ENCODE peak calls at places on chromosomes 12 and 14, in ten cellular contexts. One of them, this sample, is unnamed.

GRCh38 chr12:29164477-29165163 is 15.5 kb downstream of the FAR2 start:
- DNase-seq in EH: peak
- DNase-seq in NCI-H146: no peak
- DNase-seq in fibroblast of the aortic adventitia: peak
- DNase-seq in activated naive CD8-positive, alpha-beta T cell treated with anti-CD3 and anti-CD28 coated beads, Interleukin-2, amount 50 U/mL, for 24 hours: no peak
- DNase-seq in GM18507: peak
- DNase-seq in stimulated activated CD8-positive, alpha-beta memory T cell treated with anti-CD3 and anti-CD28 coated beads, Interleukin-4, amount 100 ng/mL, for 4 hours: no peak
- DNase-seq in HuH-7.5: no peak
- DNase-seq in Peyer's patch: no peak
- DNase-seq in lung: no peak
- DNase-seq in this sample: no peak

GRCh38 chr12:69698769-69699540 is at the start of gene BEST3:
- DNase-seq in EH: no peak
- DNase-seq in NCI-H146: peak
- DNase-seq in fibroblast of the aortic adventitia: no peak
- DNase-seq in activated naive CD8-positive, alpha-beta T cell treated with anti-CD3 and anti-CD28 coated beads, Interleukin-2, amount 50 U/mL, for 24 hours: no peak
- DNase-seq in GM18507: no peak
- DNase-seq in stimulated activated CD8-positive, alpha-beta memory T cell treated with anti-CD3 and anti-CD28 coated beads, Interleukin-4, amount 100 ng/mL, for 4 hours: no peak
- DNase-seq in HuH-7.5: no peak
- DNase-seq in Peyer's patch: no peak
- DNase-seq in lung: no peak
- DNase-seq in this sample: peak

GRCh38 chr14:32049361-32050103 is 27.6 kb upstream of the ARHGAP5 start:
- DNase-seq in EH: no peak
- DNase-seq in NCI-H146: peak
- DNase-seq in fibroblast of the aortic adventitia: no peak
- DNase-seq in activated naive CD8-positive, alpha-beta T cell treated with anti-CD3 and anti-CD28 coated beads, Interleukin-2, amount 50 U/mL, for 24 hours: no peak
- DNase-seq in GM18507: no peak
- DNase-seq in stimulated activated CD8-positive, alpha-beta memory T cell treated with anti-CD3 and anti-CD28 coated beads, Interleukin-4, amount 100 ng/mL, for 4 hours: no peak
- DNase-seq in HuH-7.5: no peak
- DNase-seq in Peyer's patch: no peak
- DNase-seq in lung: no peak
- DNase-seq in this sample: no peak

GRCh38 chr14:105873870-105874512 is 347.6 kb downstream of the TMEM121 start:
- DNase-seq in EH: no peak
- DNase-seq in NCI-H146: no peak
- DNase-seq in fibroblast of the aortic adventitia: no peak
- DNase-seq in activated naive CD8-positive, alpha-beta T cell treated with anti-CD3 and anti-CD28 coated beads, Interleukin-2, amount 50 U/mL, for 24 hours: no peak
- DNase-seq in GM18507: no peak
- DNase-seq in stimulated activated CD8-positive, alpha-beta memory T cell treated with anti-CD3 and anti-CD28 coated beads, Interleukin-4, amount 100 ng/mL, for 4 hours: no peak
- DNase-seq in HuH-7.5: no peak
- DNase-seq in Peyer's patch: no peak
- DNase-seq in lung: no peak
- DNase-seq in this sample: no peak

GRCh38 chr12:109760930-109761630 is 47.5 kb downstream of the FAM222A start:
- DNase-seq in EH: no peak
- DNase-seq in NCI-H146: no peak
- DNase-seq in fibroblast of the aortic adventitia: no peak
- DNase-seq in activated naive CD8-positive, alpha-beta T cell treated with anti-CD3 and anti-CD28 coated beads, Interleukin-2, amount 50 U/mL, for 24 hours: no peak
- DNase-seq in GM18507: no peak
- DNase-seq in stimulated activated CD8-positive, alpha-beta memory T cell treated with anti-CD3 and anti-CD28 coated beads, Interleukin-4, amount 100 ng/mL, for 4 hours: no peak
- DNase-seq in HuH-7.5: no peak
- DNase-seq in Peyer's patch: peak
- DNase-seq in lung: no peak
- DNase-seq in this sample: no peak

GRCh38 chr14:52054678-52055077 is 14.2 kb downstream of the NID2 start:
- DNase-seq in EH: no peak
- DNase-seq in NCI-H146: no peak
- DNase-seq in fibroblast of the aortic adventitia: no peak
- DNase-seq in activated naive CD8-positive, alpha-beta T cell treated with anti-CD3 and anti-CD28 coated beads, Interleukin-2, amount 50 U/mL, for 24 hours: no peak
- DNase-seq in GM18507: no peak
- DNase-seq in stimulated activated CD8-positive, alpha-beta memory T cell treated with anti-CD3 and anti-CD28 coated beads, Interleukin-4, amount 100 ng/mL, for 4 hours: no peak
- DNase-seq in HuH-7.5: no peak
- DNase-seq in Peyer's patch: no peak
- DNase-seq in lung: no peak
- DNase-seq in this sample: no peak

GRCh38 chr12:21523148-21523547 is 2.9 kb upstream of the SPX start:
- DNase-seq in EH: no peak
- DNase-seq in NCI-H146: no peak
- DNase-seq in fibroblast of the aortic adventitia: no peak
- DNase-seq in activated naive CD8-positive, alpha-beta T cell treated with anti-CD3 and anti-CD28 coated beads, Interleukin-2, amount 50 U/mL, for 24 hours: no peak
- DNase-seq in GM18507: no peak
- DNase-seq in stimulated activated CD8-positive, alpha-beta memory T cell treated with anti-CD3 and anti-CD28 coated beads, Interleukin-4, amount 100 ng/mL, for 4 hours: no peak
- DNase-seq in HuH-7.5: no peak
- DNase-seq in Peyer's patch: no peak
- DNase-seq in lung: no peak
- DNase-seq in this sample: no peak

GRCh38 chr12:30928356-30929264 is 2.1 kb downstream of the TSPAN11 start:
- DNase-seq in EH: no peak
- DNase-seq in NCI-H146: peak
- DNase-seq in fibroblast of the aortic adventitia: no peak
- DNase-seq in activated naive CD8-positive, alpha-beta T cell treated with anti-CD3 and anti-CD28 coated beads, Interleukin-2, amount 50 U/mL, for 24 hours: no peak
- DNase-seq in GM18507: no peak
- DNase-seq in stimulated activated CD8-positive, alpha-beta memory T cell treated with anti-CD3 and anti-CD28 coated beads, Interleukin-4, amount 100 ng/mL, for 4 hours: no peak
- DNase-seq in HuH-7.5: no peak
- DNase-seq in Peyer's patch: no peak
- DNase-seq in lung: no peak
- DNase-seq in this sample: peak

GRCh38 chr12:46089414-46090162 is 99.2 kb upstream of the SCAF11 start:
- DNase-seq in EH: peak
- DNase-seq in NCI-H146: no peak
- DNase-seq in fibroblast of the aortic adventitia: peak
- DNase-seq in activated naive CD8-positive, alpha-beta T cell treated with anti-CD3 and anti-CD28 coated beads, Interleukin-2, amount 50 U/mL, for 24 hours: no peak
- DNase-seq in GM18507: no peak
- DNase-seq in stimulated activated CD8-positive, alpha-beta memory T cell treated with anti-CD3 and anti-CD28 coated beads, Interleukin-4, amount 100 ng/mL, for 4 hours: no peak
- DNase-seq in HuH-7.5: no peak
- DNase-seq in Peyer's patch: no peak
- DNase-seq in lung: no peak
- DNase-seq in this sample: no peak

GRCh38 chr14:106044949-106045596 is 518.7 kb downstream of the TMEM121 start:
- DNase-seq in EH: peak
- DNase-seq in NCI-H146: peak
- DNase-seq in fibroblast of the aortic adventitia: no peak
- DNase-seq in activated naive CD8-positive, alpha-beta T cell treated with anti-CD3 and anti-CD28 coated beads, Interleukin-2, amount 50 U/mL, for 24 hours: peak
- DNase-seq in GM18507: no peak
- DNase-seq in stimulated activated CD8-positive, alpha-beta memory T cell treated with anti-CD3 and anti-CD28 coated beads, Interleukin-4, amount 100 ng/mL, for 4 hours: peak
- DNase-seq in HuH-7.5: peak
- DNase-seq in Peyer's patch: peak
- DNase-seq in lung: no peak
- DNase-seq in this sample: no peak

GRCh38 chr12:110245278-110245868 is 35.7 kb upstream of the ATP2A2 start:
- DNase-seq in EH: peak
- DNase-seq in NCI-H146: peak
- DNase-seq in fibroblast of the aortic adventitia: no peak
- DNase-seq in activated naive CD8-positive, alpha-beta T cell treated with anti-CD3 and anti-CD28 coated beads, Interleukin-2, amount 50 U/mL, for 24 hours: peak
- DNase-seq in GM18507: peak
- DNase-seq in stimulated activated CD8-positive, alpha-beta memory T cell treated with anti-CD3 and anti-CD28 coated beads, Interleukin-4, amount 100 ng/mL, for 4 hours: peak
- DNase-seq in HuH-7.5: no peak
- DNase-seq in Peyer's patch: peak
- DNase-seq in lung: no peak
- DNase-seq in this sample: no peak

GRCh38 chr12:90802727-90803126 is 152.2 kb downstream of the CCER1 start:
- DNase-seq in EH: no peak
- DNase-seq in NCI-H146: no peak
- DNase-seq in fibroblast of the aortic adventitia: no peak
- DNase-seq in activated naive CD8-positive, alpha-beta T cell treated with anti-CD3 and anti-CD28 coated beads, Interleukin-2, amount 50 U/mL, for 24 hours: no peak
- DNase-seq in GM18507: no peak
- DNase-seq in stimulated activated CD8-positive, alpha-beta memory T cell treated with anti-CD3 and anti-CD28 coated beads, Interleukin-4, amount 100 ng/mL, for 4 hours: no peak
- DNase-seq in HuH-7.5: no peak
- DNase-seq in Peyer's patch: no peak
- DNase-seq in lung: no peak
- DNase-seq in this sample: no peak

GRCh38 chr14:73524493-73524892 is 12.4 kb upstream of the ACOT1 start:
- DNase-seq in EH: no peak
- DNase-seq in NCI-H146: no peak
- DNase-seq in fibroblast of the aortic adventitia: no peak
- DNase-seq in activated naive CD8-positive, alpha-beta T cell treated with anti-CD3 and anti-CD28 coated beads, Interleukin-2, amount 50 U/mL, for 24 hours: no peak
- DNase-seq in GM18507: no peak
- DNase-seq in stimulated activated CD8-positive, alpha-beta memory T cell treated with anti-CD3 and anti-CD28 coated beads, Interleukin-4, amount 100 ng/mL, for 4 hours: no peak
- DNase-seq in HuH-7.5: no peak
- DNase-seq in Peyer's patch: no peak
- DNase-seq in lung: peak
- DNase-seq in this sample: no peak

GRCh38 chr14:29528889-29529288 is 398.8 kb downstream of the PRKD1 start:
- DNase-seq in EH: peak
- DNase-seq in NCI-H146: peak
- DNase-seq in fibroblast of the aortic adventitia: no peak
- DNase-seq in activated naive CD8-positive, alpha-beta T cell treated with anti-CD3 and anti-CD28 coated beads, Interleukin-2, amount 50 U/mL, for 24 hours: no peak
- DNase-seq in GM18507: no peak
- DNase-seq in stimulated activated CD8-positive, alpha-beta memory T cell treated with anti-CD3 and anti-CD28 coated beads, Interleukin-4, amount 100 ng/mL, for 4 hours: no peak
- DNase-seq in HuH-7.5: no peak
- DNase-seq in Peyer's patch: no peak
- DNase-seq in lung: no peak
- DNase-seq in this sample: peak

GRCh38 chr14:29030121-29030520 is 263.5 kb downstream of the FOXG1 start:
- DNase-seq in EH: no peak
- DNase-seq in NCI-H146: no peak
- DNase-seq in fibroblast of the aortic adventitia: no peak
- DNase-seq in activated naive CD8-positive, alpha-beta T cell treated with anti-CD3 and anti-CD28 coated beads, Interleukin-2, amount 50 U/mL, for 24 hours: no peak
- DNase-seq in GM18507: no peak
- DNase-seq in stimulated activated CD8-positive, alpha-beta memory T cell treated with anti-CD3 and anti-CD28 coated beads, Interleukin-4, amount 100 ng/mL, for 4 hours: no peak
- DNase-seq in HuH-7.5: no peak
- DNase-seq in Peyer's patch: no peak
- DNase-seq in lung: no peak
- DNase-seq in this sample: no peak

GRCh38 chr14:59133709-59134108 is 54.8 kb upstream of the DAAM1 start:
- DNase-seq in EH: no peak
- DNase-seq in NCI-H146: no peak
- DNase-seq in fibroblast of the aortic adventitia: no peak
- DNase-seq in activated naive CD8-positive, alpha-beta T cell treated with anti-CD3 and anti-CD28 coated beads, Interleukin-2, amount 50 U/mL, for 24 hours: no peak
- DNase-seq in GM18507: no peak
- DNase-seq in stimulated activated CD8-positive, alpha-beta memory T cell treated with anti-CD3 and anti-CD28 coated beads, Interleukin-4, amount 100 ng/mL, for 4 hours: no peak
- DNase-seq in HuH-7.5: no peak
- DNase-seq in Peyer's patch: no peak
- DNase-seq in lung: no peak
- DNase-seq in this sample: no peak

GRCh38 chr14:91496790-91497189 is 13.3 kb downstream of the PPP4R3A start:
- DNase-seq in EH: no peak
- DNase-seq in NCI-H146: no peak
- DNase-seq in fibroblast of the aortic adventitia: no peak
- DNase-seq in activated naive CD8-positive, alpha-beta T cell treated with anti-CD3 and anti-CD28 coated beads, Interleukin-2, amount 50 U/mL, for 24 hours: no peak
- DNase-seq in GM18507: no peak
- DNase-seq in stimulated activated CD8-positive, alpha-beta memory T cell treated with anti-CD3 and anti-CD28 coated beads, Interleukin-4, amount 100 ng/mL, for 4 hours: no peak
- DNase-seq in HuH-7.5: peak
- DNase-seq in Peyer's patch: no peak
- DNase-seq in lung: no peak
- DNase-seq in this sample: no peak

GRCh38 chr12:51911788-51912711 is 4.7 kb downstream of the ACVRL1 start:
- DNase-seq in EH: peak
- DNase-seq in NCI-H146: no peak
- DNase-seq in fibroblast of the aortic adventitia: peak
- DNase-seq in activated naive CD8-positive, alpha-beta T cell treated with anti-CD3 and anti-CD28 coated beads, Interleukin-2, amount 50 U/mL, for 24 hours: no peak
- DNase-seq in GM18507: no peak
- DNase-seq in stimulated activated CD8-positive, alpha-beta memory T cell treated with anti-CD3 and anti-CD28 coated beads, Interleukin-4, amount 100 ng/mL, for 4 hours: no peak
- DNase-seq in HuH-7.5: no peak
- DNase-seq in Peyer's patch: no peak
- DNase-seq in lung: peak
- DNase-seq in this sample: no peak

GRCh38 chr14:74427651-74428050 is 1.6 kb upstream of the SYNDIG1L start:
- DNase-seq in EH: no peak
- DNase-seq in NCI-H146: no peak
- DNase-seq in fibroblast of the aortic adventitia: no peak
- DNase-seq in activated naive CD8-positive, alpha-beta T cell treated with anti-CD3 and anti-CD28 coated beads, Interleukin-2, amount 50 U/mL, for 24 hours: no peak
- DNase-seq in GM18507: no peak
- DNase-seq in stimulated activated CD8-positive, alpha-beta memory T cell treated with anti-CD3 and anti-CD28 coated beads, Interleukin-4, amount 100 ng/mL, for 4 hours: no peak
- DNase-seq in HuH-7.5: no peak
- DNase-seq in Peyer's patch: no peak
- DNase-seq in lung: no peak
- DNase-seq in this sample: no peak

GRCh38 chr14:103828315-103828967 is 18.9 kb downstream of the PPP1R13B start:
- DNase-seq in EH: peak
- DNase-seq in NCI-H146: no peak
- DNase-seq in fibroblast of the aortic adventitia: peak
- DNase-seq in activated naive CD8-positive, alpha-beta T cell treated with anti-CD3 and anti-CD28 coated beads, Interleukin-2, amount 50 U/mL, for 24 hours: peak
- DNase-seq in GM18507: no peak
- DNase-seq in stimulated activated CD8-positive, alpha-beta memory T cell treated with anti-CD3 and anti-CD28 coated beads, Interleukin-4, amount 100 ng/mL, for 4 hours: no peak
- DNase-seq in HuH-7.5: no peak
- DNase-seq in Peyer's patch: no peak
- DNase-seq in lung: no peak
- DNase-seq in this sample: no peak

GRCh38 chr12:29286081-29286800 is 94.7 kb downstream of the ERGIC2 start:
- DNase-seq in EH: peak
- DNase-seq in NCI-H146: no peak
- DNase-seq in fibroblast of the aortic adventitia: peak
- DNase-seq in activated naive CD8-positive, alpha-beta T cell treated with anti-CD3 and anti-CD28 coated beads, Interleukin-2, amount 50 U/mL, for 24 hours: no peak
- DNase-seq in GM18507: no peak
- DNase-seq in stimulated activated CD8-positive, alpha-beta memory T cell treated with anti-CD3 and anti-CD28 coated beads, Interleukin-4, amount 100 ng/mL, for 4 hours: no peak
- DNase-seq in HuH-7.5: no peak
- DNase-seq in Peyer's patch: no peak
- DNase-seq in lung: no peak
- DNase-seq in this sample: no peak

GRCh38 chr12:104190151-104190550 is 25.4 kb upstream of the TXNRD1 start:
- DNase-seq in EH: peak
- DNase-seq in NCI-H146: no peak
- DNase-seq in fibroblast of the aortic adventitia: peak
- DNase-seq in activated naive CD8-positive, alpha-beta T cell treated with anti-CD3 and anti-CD28 coated beads, Interleukin-2, amount 50 U/mL, for 24 hours: no peak
- DNase-seq in GM18507: no peak
- DNase-seq in stimulated activated CD8-positive, alpha-beta memory T cell treated with anti-CD3 and anti-CD28 coated beads, Interleukin-4, amount 100 ng/mL, for 4 hours: no peak
- DNase-seq in HuH-7.5: no peak
- DNase-seq in Peyer's patch: no peak
- DNase-seq in lung: no peak
- DNase-seq in this sample: no peak

GRCh38 chr14:79643132-79643531 is 568.2 kb downstream of the DIO2 start:
- DNase-seq in EH: no peak
- DNase-seq in NCI-H146: no peak
- DNase-seq in fibroblast of the aortic adventitia: no peak
- DNase-seq in activated naive CD8-positive, alpha-beta T cell treated with anti-CD3 and anti-CD28 coated beads, Interleukin-2, amount 50 U/mL, for 24 hours: no peak
- DNase-seq in GM18507: no peak
- DNase-seq in stimulated activated CD8-positive, alpha-beta memory T cell treated with anti-CD3 and anti-CD28 coated beads, Interleukin-4, amount 100 ng/mL, for 4 hours: no peak
- DNase-seq in HuH-7.5: no peak
- DNase-seq in Peyer's patch: no peak
- DNase-seq in lung: no peak
- DNase-seq in this sample: no peak

GRCh38 chr14:83140756-83141155 is 1607.1 kb upstream of the SEL1L start:
- DNase-seq in EH: no peak
- DNase-seq in NCI-H146: no peak
- DNase-seq in fibroblast of the aortic adventitia: no peak
- DNase-seq in activated naive CD8-positive, alpha-beta T cell treated with anti-CD3 and anti-CD28 coated beads, Interleukin-2, amount 50 U/mL, for 24 hours: no peak
- DNase-seq in GM18507: no peak
- DNase-seq in stimulated activated CD8-positive, alpha-beta memory T cell treated with anti-CD3 and anti-CD28 coated beads, Interleukin-4, amount 100 ng/mL, for 4 hours: no peak
- DNase-seq in HuH-7.5: no peak
- DNase-seq in Peyer's patch: no peak
- DNase-seq in lung: no peak
- DNase-seq in this sample: no peak

GRCh38 chr14:36070056-36071043 is 106.2 kb downstream of the PTCSC3 start:
- DNase-seq in EH: peak
- DNase-seq in NCI-H146: peak
- DNase-seq in fibroblast of the aortic adventitia: peak
- DNase-seq in activated naive CD8-positive, alpha-beta T cell treated with anti-CD3 and anti-CD28 coated beads, Interleukin-2, amount 50 U/mL, for 24 hours: peak
- DNase-seq in GM18507: peak
- DNase-seq in stimulated activated CD8-positive, alpha-beta memory T cell treated with anti-CD3 and anti-CD28 coated beads, Interleukin-4, amount 100 ng/mL, for 4 hours: no peak
- DNase-seq in HuH-7.5: peak
- DNase-seq in Peyer's patch: peak
- DNase-seq in lung: peak
- DNase-seq in this sample: peak

GRCh38 chr12:123840765-123841425 is 78.8 kb downstream of the DNAH10 start:
- DNase-seq in EH: no peak
- DNase-seq in NCI-H146: no peak
- DNase-seq in fibroblast of the aortic adventitia: no peak
- DNase-seq in activated naive CD8-positive, alpha-beta T cell treated with anti-CD3 and anti-CD28 coated beads, Interleukin-2, amount 50 U/mL, for 24 hours: no peak
- DNase-seq in GM18507: no peak
- DNase-seq in stimulated activated CD8-positive, alpha-beta memory T cell treated with anti-CD3 and anti-CD28 coated beads, Interleukin-4, amount 100 ng/mL, for 4 hours: no peak
- DNase-seq in HuH-7.5: no peak
- DNase-seq in Peyer's patch: no peak
- DNase-seq in lung: no peak
- DNase-seq in this sample: no peak

GRCh38 chr12:102197789-102198188 is at the start of gene PMCH:
- DNase-seq in EH: peak
- DNase-seq in NCI-H146: no peak
- DNase-seq in fibroblast of the aortic adventitia: peak
- DNase-seq in activated naive CD8-positive, alpha-beta T cell treated with anti-CD3 and anti-CD28 coated beads, Interleukin-2, amount 50 U/mL, for 24 hours: no peak
- DNase-seq in GM18507: no peak
- DNase-seq in stimulated activated CD8-positive, alpha-beta memory T cell treated with anti-CD3 and anti-CD28 coated beads, Interleukin-4, amount 100 ng/mL, for 4 hours: no peak
- DNase-seq in HuH-7.5: no peak
- DNase-seq in Peyer's patch: no peak
- DNase-seq in lung: no peak
- DNase-seq in this sample: no peak

GRCh38 chr12:4269279-4269991 is 4.1 kb upstream of the CCND2 start:
- DNase-seq in EH: peak
- DNase-seq in NCI-H146: peak
- DNase-seq in fibroblast of the aortic adventitia: no peak
- DNase-seq in activated naive CD8-positive, alpha-beta T cell treated with anti-CD3 and anti-CD28 coated beads, Interleukin-2, amount 50 U/mL, for 24 hours: peak
- DNase-seq in GM18507: peak
- DNase-seq in stimulated activated CD8-positive, alpha-beta memory T cell treated with anti-CD3 and anti-CD28 coated beads, Interleukin-4, amount 100 ng/mL, for 4 hours: peak
- DNase-seq in HuH-7.5: no peak
- DNase-seq in Peyer's patch: peak
- DNase-seq in lung: peak
- DNase-seq in this sample: no peak

This sample was measured in NCI-H748 treated with DMSO at 0.1 percent for 48 hours.